ENCODE peak calls at places on chromosomes 5 and 9, in six cellular contexts. Z, L, H, R, Y and X are unnamed samples. For H3K4me1, the result is how much of the 10 kb centered on the place peaks cover.

GRCh38 chr9:131516274-131516565 is 13.5 kb downstream of the POMT1 start:
- DNase-seq in Z (no peak), L (no peak), H (no peak), R (no peak), Y (no peak), X (no peak)

GRCh38 chr5:133048993-133049725 is 2.7 kb upstream of the HSPA4 start:
- DNase-seq in Z (no peak), L (no peak), H (no peak), R (no peak), Y (no peak), X (no peak)

GRCh38 chr9:89654025-89654662 is 49.3 kb downstream of the GADD45G start:
- DNase-seq in Z (no peak), L (no peak), H (no peak), R (peak), Y (no peak), X (no peak)

GRCh38 chr5:71865202-71865601 is 146.1 kb downstream of the CARTPT start:
- DNase-seq in Z (no peak), L (no peak), H (no peak), R (no peak), Y (no peak), X (no peak)

GRCh38 chr5:127442085-127442484 is 75.4 kb upstream of the PRRC1 start:
- DNase-seq in Z (no peak), L (peak), H (no peak), R (no peak), Y (peak), X (no peak)

GRCh38 chr5:37005946-37006540 is 129.5 kb downstream of the NIPBL start:
- DNase-seq in Z (no peak), L (peak), H (no peak), R (no peak), Y (peak), X (no peak)

GRCh38 chr5:111551569-111552275 is 39.4 kb upstream of the STARD4 start:
- DNase-seq in Z (no peak), L (no peak), H (no peak), R (no peak), Y (no peak), X (no peak)

GRCh38 chr5:83589786-83590185 is 118.2 kb downstream of the VCAN start:
- DNase-seq in Z (no peak), L (no peak), H (no peak), R (no peak), Y (no peak), X (no peak)

GRCh38 chr9:107755267-107755666 is 265.7 kb upstream of the KLF4 start:
- DNase-seq in Z (no peak), L (peak), H (no peak), R (no peak), Y (no peak), X (no peak)

GRCh38 chr9:72477862-72478564 is 43.4 kb upstream of the TMC1 start:
- DNase-seq in Z (no peak), L (peak), H (no peak), R (no peak), Y (peak), X (no peak)

GRCh38 chr5:144698454-144698853 is 527.8 kb downstream of the KCTD16 start:
- DNase-seq in Z (no peak), L (no peak), H (no peak), R (no peak), Y (no peak), X (no peak)

GRCh38 chr5:54090495-54091084 is 219.8 kb downstream of the ARL15 start:
- DNase-seq in Z (no peak), L (peak), H (no peak), R (no peak), Y (peak), X (no peak)

GRCh38 chr5:74895906-74896305 is 29.7 kb upstream of the FAM169A start:
- DNase-seq in Z (no peak), L (no peak), H (no peak), R (no peak), Y (no peak), X (no peak)

DNA sequence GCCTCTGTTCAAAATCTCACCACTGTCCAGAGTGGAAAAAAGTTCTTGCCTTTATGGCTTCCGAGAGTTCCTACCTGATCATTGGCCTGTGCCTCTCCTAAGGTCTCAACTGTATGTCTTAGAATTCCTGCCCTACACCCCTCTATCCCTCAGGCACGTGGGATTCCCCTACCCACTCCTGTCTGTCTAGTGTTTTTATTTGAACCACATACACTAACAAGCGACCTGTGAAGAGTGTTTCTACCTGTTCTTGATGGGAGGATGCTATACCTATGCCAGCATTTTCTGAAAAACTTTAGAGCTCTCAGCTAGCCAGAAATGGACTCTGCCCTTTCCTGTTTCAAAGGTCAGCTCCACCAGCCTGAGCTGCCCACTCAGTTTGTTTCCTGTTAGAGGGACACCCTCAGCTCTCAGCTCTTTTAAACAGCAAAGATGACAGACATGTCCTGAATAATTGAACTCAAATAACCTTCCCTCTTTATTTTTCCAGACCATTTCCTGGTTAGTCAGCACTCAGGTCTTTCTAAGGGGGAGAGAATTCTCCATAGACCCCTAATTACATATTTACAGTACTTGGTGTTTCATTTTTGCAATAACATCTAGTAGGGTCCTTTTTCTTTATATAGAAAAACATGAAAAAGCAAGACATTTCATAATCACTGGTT is 214.8 kb downstream of the AOPEP start:
- DNase-seq in Z (no peak), L (no peak), H (no peak), R (no peak), Y (peak), X (no peak)
- TF ChIP-seq POLR2A in Z (no peak), L (no peak), H (no peak), R (no peak), Y (no peak), X (no peak)

GRCh38 chr5:55520117-55520829 is 14.5 kb downstream of the PLPP1 start:
- DNase-seq in Z (no peak), L (no peak), H (no peak), R (no peak), Y (no peak), X (no peak)
- H3K4me1 ChIP-seq in Z (under half), L (under half), H (under half), R (half or more), Y (under half), X (under half)

DNA sequence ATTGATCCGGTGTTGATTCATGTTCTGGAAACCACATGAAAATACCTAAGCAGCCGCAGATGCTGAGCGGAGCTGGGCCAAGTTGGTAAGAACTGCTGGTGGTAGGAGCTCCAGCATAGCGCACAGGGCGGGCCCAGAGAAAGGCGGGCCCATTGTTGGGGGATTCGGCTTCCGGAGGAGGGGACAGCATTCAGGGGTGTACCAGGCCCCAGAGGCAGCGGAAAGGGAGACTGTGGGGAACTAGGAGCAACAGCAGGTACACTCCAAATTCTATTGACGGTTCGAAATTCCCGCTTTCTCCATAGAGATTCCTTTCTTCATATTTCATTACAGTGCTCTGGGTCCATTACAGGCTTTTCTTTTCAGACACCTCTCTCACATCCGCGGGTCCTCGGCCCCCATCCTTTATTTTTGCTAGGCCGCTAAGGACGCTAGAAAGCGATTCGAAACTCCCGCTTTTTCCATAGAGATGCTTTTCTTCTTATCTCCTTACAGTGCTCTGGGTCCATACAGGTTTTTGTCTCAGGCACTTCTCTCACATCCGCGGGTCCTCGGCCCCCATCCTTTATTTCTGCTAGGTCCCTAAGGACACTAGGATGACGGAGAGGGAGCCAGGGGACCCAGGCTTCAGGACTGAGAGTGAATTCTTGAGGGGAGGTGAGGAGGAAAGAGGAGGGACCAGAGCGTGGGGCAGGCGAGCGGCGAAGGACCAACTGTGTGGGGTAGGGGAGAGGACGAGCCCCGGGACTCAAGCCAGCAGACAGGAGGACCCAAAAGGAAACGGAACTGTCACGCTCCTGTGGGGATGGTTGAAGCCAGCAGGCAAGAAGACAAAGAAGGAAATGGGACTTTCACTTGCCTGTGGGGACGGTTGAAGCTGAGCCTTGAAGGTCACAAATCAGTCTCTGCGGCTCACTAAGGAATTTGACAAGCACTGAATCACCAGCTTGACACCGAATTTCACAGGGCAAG is at the start of gene CCDC152:
- DNase-seq in Z (no peak), L (peak), H (peak), R (peak), Y (no peak), X (no peak)
- TF ChIP-seq POLR2A in Z (no peak), L (peak), H (no peak), R (no peak), Y (no peak), X (no peak)

DNA sequence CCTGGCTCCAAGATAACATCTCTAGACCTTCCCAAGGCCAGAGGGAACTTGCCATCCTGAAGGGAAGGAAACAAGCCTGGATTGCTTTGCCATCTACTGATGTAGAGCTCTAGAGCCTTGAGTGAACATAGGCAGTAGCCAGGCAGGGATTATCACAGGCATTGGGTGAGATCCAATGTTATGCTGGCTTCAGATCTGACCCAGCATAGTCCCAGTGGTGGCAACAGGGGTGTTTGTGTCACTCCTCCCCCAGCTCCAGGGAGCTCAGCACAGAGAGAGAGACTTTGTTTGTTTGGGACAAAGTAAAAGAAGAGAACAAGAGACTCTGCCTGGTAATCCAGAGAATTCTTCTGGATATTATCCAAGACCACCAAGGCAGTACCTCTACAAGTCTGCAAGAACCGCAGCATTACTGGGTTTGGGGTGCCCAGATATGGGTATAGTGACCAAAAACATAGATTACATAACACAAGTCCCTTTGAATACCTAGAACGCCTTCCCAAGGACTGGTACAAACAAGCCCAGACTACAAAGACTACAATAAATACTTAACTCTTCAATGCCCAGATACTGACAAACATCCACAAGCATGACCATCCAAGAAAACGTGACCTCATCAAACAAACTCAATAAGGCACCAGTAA is 137.6 kb upstream of the DAPK1 start:
- DNase-seq in Z (no peak), L (no peak), H (no peak), R (no peak), Y (no peak), X (no peak)
- H3K4me1 ChIP-seq in Z (under half), L (under half), H (under half), R (under half), Y (under half), X (under half)

DNA sequence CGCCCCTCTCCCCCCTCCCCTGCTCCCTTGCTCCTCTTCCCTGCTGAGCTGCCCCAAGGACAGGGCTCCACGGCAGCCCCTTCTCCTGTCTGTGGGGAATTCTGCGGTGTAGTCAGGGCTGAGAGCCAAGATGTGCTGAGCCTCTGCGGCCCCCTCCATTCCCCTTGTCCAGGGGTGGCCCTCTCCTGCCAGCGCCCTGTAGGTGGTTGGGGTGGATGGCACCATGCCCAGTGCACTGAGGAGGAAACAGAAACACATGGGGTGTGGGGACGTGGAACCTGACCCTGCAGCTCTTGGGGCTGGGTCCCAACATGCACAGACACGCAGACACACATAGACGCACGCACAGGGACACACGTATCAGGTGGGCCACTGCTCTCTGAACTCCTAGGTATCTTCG is 64.6 kb downstream of the HMCN2 start:
- DNase-seq in Z (no peak), L (no peak), H (peak), R (no peak), Y (no peak), X (no peak)
- TF ChIP-seq POLR2A in Z (no peak), L (no peak), H (no peak), R (no peak), Y (no peak), X (no peak)

GRCh38 chr5:1414311-1415058 is 30.8 kb downstream of the SLC6A3 start:
- DNase-seq in Z (no peak), L (peak), H (no peak), R (no peak), Y (no peak), X (no peak)

GRCh38 chr5:1413211-1413610 is 32.0 kb downstream of the SLC6A3 start:
- DNase-seq in Z (no peak), L (no peak), H (no peak), R (no peak), Y (no peak), X (peak)

GRCh38 chr5:1413611-1414241 is 31.5 kb downstream of the SLC6A3 start:
- DNase-seq in Z (no peak), L (no peak), H (peak), R (no peak), Y (no peak), X (peak)

GRCh38 chr5:1415626-1416360 is 29.4 kb downstream of the SLC6A3 start:
- DNase-seq in Z (no peak), L (no peak), H (no peak), R (no peak), Y (no peak), X (no peak)

GRCh38 chr5:1415059-1415425 is 30.2 kb downstream of the SLC6A3 start:
- DNase-seq in Z (no peak), L (no peak), H (no peak), R (no peak), Y (no peak), X (peak)
- H3K4me1 ChIP-seq in Z (under half), L (under half), H (under half), R (under half), Y (under half), X (under half)

GRCh38 chr9:114803459-114803858 is 2.4 kb downstream of the TNFSF15 start:
- DNase-seq in Z (no peak), L (no peak), H (no peak), R (no peak), Y (no peak), X (no peak)

GRCh38 chr9:114806571-114806970 is 732 bp upstream of the TNFSF15 start:
- DNase-seq in Z (no peak), L (no peak), H (no peak), R (no peak), Y (no peak), X (no peak)

GRCh38 chr9:114805670-114806551 is at the start of gene TNFSF15:
- DNase-seq in Z (no peak), L (no peak), H (peak), R (peak), Y (no peak), X (no peak)

GRCh38 chr9:114803886-114804285 is 2.0 kb downstream of the TNFSF15 start:
- DNase-seq in Z (no peak), L (no peak), H (no peak), R (no peak), Y (no peak), X (no peak)

GRCh38 chr9:114804504-114804903 is 1.3 kb downstream of the TNFSF15 start:
- DNase-seq in Z (peak), L (no peak), H (no peak), R (no peak), Y (no peak), X (no peak)
- TF ChIP-seq POLR2A in Z (no peak), L (no peak), H (no peak), R (no peak), Y (no peak), X (no peak)

GRCh38 chr5:173887610-173888472 is at the start of gene CPEB4:
- DNase-seq in Z (peak), L (peak), H (peak), R (peak), Y (peak), X (peak)

GRCh38 chr5:173884402-173885053 is 3.6 kb upstream of the CPEB4 start:
- DNase-seq in Z (no peak), L (peak), H (no peak), R (no peak), Y (no peak), X (no peak)

GRCh38 chr5:173885481-173886010 is 2.6 kb upstream of the CPEB4 start:
- DNase-seq in Z (no peak), L (peak), H (no peak), R (no peak), Y (no peak), X (no peak)

GRCh38 chr5:173885054-173885443 is 3.1 kb upstream of the CPEB4 start:
- DNase-seq in Z (no peak), L (no peak), H (no peak), R (no peak), Y (no peak), X (no peak)

GRCh38 chr5:173886157-173886556 is 2.0 kb upstream of the CPEB4 start:
- DNase-seq in Z (no peak), L (no peak), H (no peak), R (no peak), Y (no peak), X (no peak)
- H3K4me1 ChIP-seq in Z (under half), L (under half), H (under half), R (under half), Y (under half), X (half or more)